ENCODE peak calls at places on chromosomes 3 and 15, in five cellular contexts. Z is foreskin fibroblast, D is Calu3, F is left ventricle myocardium inferior, W is gastrocnemius medialis. R is an unnamed sample.

GRCh38 chr3:155737844-155738460 is 6.9 kb downstream of the PLCH1 start:
- DNase-seq in F (no peak), D (peak), Z (no peak), W (no peak), R (no peak)

GRCh38 chr3:141235661-141236171 is 4.1 kb downstream of the PXYLP1 start:
- DNase-seq in W (no peak), Z (no peak), F (no peak), D (no peak), R (no peak)

GRCh38 chr15:48803877-48804276 is 7.0 kb downstream of the CEP152 start:
- DNase-seq in F (no peak), Z (no peak), W (no peak), D (no peak), R (no peak)

GRCh38 chr15:45162771-45163507 is 24.8 kb downstream of the SHF start:
- DNase-seq in F (peak), W (peak), Z (peak), D (peak), R (peak)

GRCh38 chr3:183698318-183698731 is 728 bp downstream of the YEATS2 start:
- DNase-seq in D (peak), F (peak), W (no peak), Z (no peak), R (no peak)

GRCh38 chr15:39501366-39501765 is 79.5 kb upstream of the THBS1 start:
- DNase-seq in D (no peak), Z (peak), W (no peak), F (no peak), R (peak)

GRCh38 chr3:84965141-84965540 is 6.4 kb downstream of the CADM2 start:
- DNase-seq in F (no peak), Z (no peak), W (no peak), D (peak), R (no peak)

GRCh38 chr3:117553461-117553860 is 843.9 kb downstream of the TUSC7 start:
- DNase-seq in W (no peak), D (no peak), F (no peak), Z (peak), R (no peak)

GRCh38 chr15:42118650-42119531 is 24.5 kb upstream of the PLA2G4D start:
- DNase-seq in D (no peak), F (no peak), W (no peak), Z (no peak), R (no peak)

GRCh38 chr3:192772495-192772894 is 45.2 kb upstream of the FGF12 start:
- DNase-seq in F (peak), Z (no peak), W (no peak), D (peak), R (no peak)

GRCh38 chr3:64061628-64062027 is 38.3 kb upstream of the PSMD6 start:
- DNase-seq in F (no peak), Z (no peak), D (no peak), W (no peak), R (no peak)

GRCh38 chr3:43214616-43215015 is 71.7 kb upstream of the SNRK start:
- DNase-seq in D (peak), F (no peak), Z (no peak), W (no peak), R (no peak)

GRCh38 chr3:118636841-118637240 is 397.8 kb downstream of the IGSF11 start:
- DNase-seq in D (peak), F (no peak), W (no peak), Z (no peak), R (no peak)

GRCh38 chr15:71329509-71330260 is 214.4 kb downstream of the THSD4 start:
- DNase-seq in F (no peak), Z (peak), W (peak), D (peak), R (no peak)

GRCh38 chr15:74867562-74868458 is 5.4 kb downstream of the SCAMP2 start:
- DNase-seq in D (peak), W (peak), Z (no peak), F (no peak), R (no peak)

GRCh38 chr15:25437751-25438600 is 848 bp downstream of the UBE3A start:
- DNase-seq in D (peak), F (peak), W (peak), Z (peak), R (no peak)

GRCh38 chr3:193040836-193041672 is 123.4 kb upstream of the MB21D2 start:
- DNase-seq in F (no peak), Z (peak), W (no peak), D (peak), R (peak)

GRCh38 chr3:129596194-129597086 is 10.0 kb downstream of the PLXND1 start:
- DNase-seq in F (peak), W (peak), D (no peak), Z (peak), R (peak)

GRCh38 chr3:70249509-70250160 is 62.8 kb downstream of the MDFIC2 start:
- DNase-seq in W (no peak), Z (no peak), D (no peak), F (no peak), R (no peak)

GRCh38 chr15:58078591-58078990 is 13.1 kb upstream of the ALDH1A2 start:
- DNase-seq in F (no peak), Z (no peak), W (no peak), D (no peak), R (no peak)

GRCh38 chr3:183427206-183428139 is 946 bp downstream of the MCF2L2 start:
- DNase-seq in Z (no peak), F (no peak), D (no peak), W (no peak), R (no peak)

GRCh38 chr3:197305854-197306253 is 7.4 kb upstream of the DLG1 start:
- DNase-seq in W (no peak), Z (peak), F (no peak), D (no peak), R (no peak)

GRCh38 chr3:63961891-63962290 is 49.7 kb upstream of the SCAANT1 start:
- DNase-seq in Z (no peak), F (no peak), W (peak), D (no peak), R (no peak)

GRCh38 chr15:51270706-51271105 is 67.7 kb downstream of the CYP19A1 start:
- DNase-seq in F (no peak), W (no peak), D (no peak), Z (no peak), R (no peak)

GRCh38 chr3:45552031-45552772 is 42.3 kb upstream of the LIMD1 start:
- DNase-seq in F (no peak), Z (peak), W (no peak), D (no peak), R (no peak)

GRCh38 chr15:25947336-25948080 is 84.4 kb upstream of the ATP10A start:
- DNase-seq in D (peak), F (no peak), Z (no peak), W (no peak), R (no peak)

GRCh38 chr3:52154135-52155094 is at the start of gene POC1A:
- DNase-seq in Z (peak), W (peak), D (peak), F (peak), R (peak)
- TF ChIP-seq CTCF in Z (no peak), W (peak), D (no peak), F (peak), R (no peak)

DNA sequence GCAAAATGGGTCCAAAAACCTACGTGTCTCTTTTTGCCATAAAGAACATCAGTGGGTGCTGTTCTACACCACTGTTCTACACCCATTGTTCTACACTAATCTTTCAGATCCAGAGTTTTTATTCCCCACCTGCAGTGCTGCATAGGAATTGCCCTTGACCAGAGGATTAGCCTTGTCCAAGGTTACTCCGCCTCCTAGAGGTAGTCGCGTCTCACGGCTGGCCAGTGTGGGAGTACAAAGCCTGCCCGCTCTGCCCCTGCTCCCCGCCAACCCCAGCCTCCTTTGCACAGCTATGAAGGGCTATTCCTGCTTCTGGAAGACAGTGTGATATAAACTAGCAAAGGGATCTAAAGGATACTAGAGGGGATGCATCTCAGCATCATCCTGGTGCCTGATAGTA is 222.1 kb upstream of the LMCD1 start:
- DNase-seq in D (no peak), Z (no peak), F (no peak), W (no peak), R (no peak)
- TF ChIP-seq CTCF in D (no peak), Z (no peak), F (no peak), W (no peak), R (no peak)

DNA sequence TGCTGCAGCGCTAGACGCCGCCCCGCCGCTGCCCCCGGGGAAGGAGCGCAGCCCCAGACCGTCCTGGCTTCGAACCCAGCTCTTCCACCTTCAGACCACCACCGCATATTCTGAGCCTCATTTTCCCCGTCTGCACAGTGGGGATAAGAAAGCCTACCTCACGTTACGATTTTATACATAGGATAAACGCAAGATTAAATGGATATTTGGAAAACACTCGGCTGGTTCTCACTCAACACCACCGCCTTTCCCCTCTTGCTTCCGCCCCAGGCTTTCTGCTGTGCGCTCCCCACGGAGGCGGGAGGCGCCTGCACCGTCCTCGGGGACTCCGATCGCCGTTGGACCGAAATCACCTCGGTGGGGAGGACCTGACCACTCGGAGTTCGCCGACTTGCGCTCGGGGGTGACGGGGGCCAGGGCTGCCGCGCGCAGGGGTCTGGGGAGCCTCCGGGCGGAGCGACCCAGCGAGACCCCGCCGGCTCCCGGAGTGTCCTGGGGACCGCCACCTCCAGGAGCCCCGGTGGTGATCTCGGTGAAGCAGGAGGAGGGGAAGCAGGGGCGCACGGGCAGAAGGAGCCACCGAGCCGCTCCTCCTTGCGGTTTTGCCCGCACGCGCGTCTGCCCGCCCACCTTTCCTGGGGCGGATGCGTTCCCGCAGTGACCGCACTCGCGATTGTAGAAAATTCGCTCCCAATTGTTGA is 4.0 kb downstream of the FBXL22 start:
- DNase-seq in F (peak), W (no peak), D (peak), Z (peak), R (no peak)
- TF ChIP-seq CTCF in F (no peak), W (no peak), D (no peak), Z (no peak), R (no peak)

GRCh38 chr3:54891540-54891897 is 36.3 kb downstream of the LRTM1 start:
- DNase-seq in D (peak), F (peak), Z (peak), W (peak), R (peak)
- TF ChIP-seq CTCF in D (no peak), F (peak), Z (peak), W (peak), R (peak)

GRCh38 chr3:131526801-131527347 is 24.1 kb upstream of the MRPL3 start:
- DNase-seq in F (peak), Z (peak), D (no peak), W (no peak), R (peak)
- TF ChIP-seq CTCF in F (peak), Z (peak), D (no peak), W (no peak), R (peak)

GRCh38 chr15:86570738-86571137 is 491.1 kb downstream of the AGBL1 start:
- DNase-seq in W (no peak), D (no peak), F (peak), Z (no peak), R (no peak)
- TF ChIP-seq CTCF in W (no peak), D (no peak), F (no peak), Z (no peak), R (no peak)

GRCh38 chr3:13479582-13480339 is at the start of gene HDAC11:
- DNase-seq in D (peak), Z (peak), W (peak), F (peak), R (peak)
- TF ChIP-seq CTCF in D (no peak), Z (no peak), W (peak), F (peak), R (no peak)